ENCODE peak calls at places on chromosomes 5 and 9, in ten cellular contexts. One of them, this sample, is unnamed. For H3K36me3, the result is how much of the 10 kb centered on the place peaks cover.

GRCh38 chr9:127926961-127927456 is 3.6 kb downstream of the PIP5KL1 start:
- DNase-seq in Karpas-422: no peak
- DNase-seq in heart right ventricle: no peak
- DNase-seq in WERI-Rb-1: no peak
- DNase-seq in left ventricle myocardium inferior: no peak
- DNase-seq in mucosa of descending colon: no peak
- DNase-seq in hepatocyte: no peak
- DNase-seq in right lobe of liver: no peak
- DNase-seq in cardiac muscle cell: no peak
- DNase-seq in HCT116: no peak
- DNase-seq in this sample: no peak

GRCh38 chr5:175745212-175745611 is 87.3 kb downstream of the HRH2 start:
- DNase-seq in Karpas-422: no peak
- DNase-seq in heart right ventricle: no peak
- DNase-seq in WERI-Rb-1: no peak
- DNase-seq in left ventricle myocardium inferior: no peak
- DNase-seq in mucosa of descending colon: no peak
- DNase-seq in hepatocyte: no peak
- DNase-seq in right lobe of liver: no peak
- DNase-seq in cardiac muscle cell: no peak
- DNase-seq in HCT116: no peak
- DNase-seq in this sample: no peak

GRCh38 chr9:13786131-13786530 is 506.6 kb upstream of the MPDZ start:
- DNase-seq in Karpas-422: no peak
- DNase-seq in heart right ventricle: peak
- DNase-seq in WERI-Rb-1: no peak
- DNase-seq in left ventricle myocardium inferior: peak
- DNase-seq in mucosa of descending colon: peak
- DNase-seq in hepatocyte: no peak
- DNase-seq in right lobe of liver: no peak
- DNase-seq in cardiac muscle cell: no peak
- DNase-seq in HCT116: no peak
- DNase-seq in this sample: no peak

GRCh38 chr5:159211712-159212111 is 2.4 kb upstream of the RNF145 start:
- DNase-seq in Karpas-422: no peak
- DNase-seq in heart right ventricle: no peak
- DNase-seq in WERI-Rb-1: peak
- DNase-seq in left ventricle myocardium inferior: no peak
- DNase-seq in mucosa of descending colon: no peak
- DNase-seq in hepatocyte: no peak
- DNase-seq in right lobe of liver: no peak
- DNase-seq in cardiac muscle cell: no peak
- DNase-seq in HCT116: no peak
- DNase-seq in this sample: no peak

GRCh38 chr5:56838409-56839039 is 23.2 kb downstream of the MAP3K1 start:
- DNase-seq in Karpas-422: peak
- DNase-seq in heart right ventricle: no peak
- DNase-seq in WERI-Rb-1: no peak
- DNase-seq in left ventricle myocardium inferior: no peak
- DNase-seq in mucosa of descending colon: no peak
- DNase-seq in hepatocyte: peak
- DNase-seq in right lobe of liver: no peak
- DNase-seq in cardiac muscle cell: peak
- DNase-seq in HCT116: no peak
- DNase-seq in this sample: no peak

GRCh38 chr5:91074615-91075014 is 308.5 kb downstream of the ARRDC3 start:
- DNase-seq in Karpas-422: no peak
- DNase-seq in heart right ventricle: no peak
- DNase-seq in WERI-Rb-1: no peak
- DNase-seq in left ventricle myocardium inferior: no peak
- DNase-seq in mucosa of descending colon: no peak
- DNase-seq in hepatocyte: no peak
- DNase-seq in right lobe of liver: no peak
- DNase-seq in cardiac muscle cell: no peak
- DNase-seq in HCT116: no peak
- DNase-seq in this sample: no peak

GRCh38 chr9:110399983-110400382 is 62.3 kb upstream of the TXNDC8 start:
- DNase-seq in Karpas-422: no peak
- DNase-seq in heart right ventricle: no peak
- DNase-seq in WERI-Rb-1: no peak
- DNase-seq in left ventricle myocardium inferior: no peak
- DNase-seq in mucosa of descending colon: no peak
- DNase-seq in hepatocyte: no peak
- DNase-seq in right lobe of liver: no peak
- DNase-seq in cardiac muscle cell: no peak
- DNase-seq in HCT116: no peak
- DNase-seq in this sample: no peak

GRCh38 chr5:93649234-93649900 is 66.3 kb downstream of the NR2F1 start:
- DNase-seq in Karpas-422: no peak
- DNase-seq in heart right ventricle: no peak
- DNase-seq in WERI-Rb-1: peak
- DNase-seq in left ventricle myocardium inferior: no peak
- DNase-seq in mucosa of descending colon: no peak
- DNase-seq in hepatocyte: no peak
- DNase-seq in right lobe of liver: no peak
- DNase-seq in cardiac muscle cell: no peak
- DNase-seq in HCT116: no peak
- DNase-seq in this sample: no peak

GRCh38 chr5:158869092-158869491 is 230.6 kb downstream of the EBF1 start:
- DNase-seq in Karpas-422: no peak
- DNase-seq in heart right ventricle: no peak
- DNase-seq in WERI-Rb-1: no peak
- DNase-seq in left ventricle myocardium inferior: no peak
- DNase-seq in mucosa of descending colon: no peak
- DNase-seq in hepatocyte: no peak
- DNase-seq in right lobe of liver: no peak
- DNase-seq in cardiac muscle cell: no peak
- DNase-seq in HCT116: no peak
- DNase-seq in this sample: no peak

GRCh38 chr5:19314840-19315239 is 673.2 kb downstream of the CDH18 start:
- DNase-seq in Karpas-422: no peak
- DNase-seq in heart right ventricle: no peak
- DNase-seq in WERI-Rb-1: no peak
- DNase-seq in left ventricle myocardium inferior: no peak
- DNase-seq in mucosa of descending colon: no peak
- DNase-seq in hepatocyte: peak
- DNase-seq in right lobe of liver: no peak
- DNase-seq in cardiac muscle cell: no peak
- DNase-seq in HCT116: no peak
- DNase-seq in this sample: no peak

GRCh38 chr5:38831909-38832308 is 13.9 kb upstream of the OSMR start:
- DNase-seq in Karpas-422: peak
- DNase-seq in heart right ventricle: no peak
- DNase-seq in WERI-Rb-1: peak
- DNase-seq in left ventricle myocardium inferior: no peak
- DNase-seq in mucosa of descending colon: no peak
- DNase-seq in hepatocyte: peak
- DNase-seq in right lobe of liver: no peak
- DNase-seq in cardiac muscle cell: peak
- DNase-seq in HCT116: no peak
- DNase-seq in this sample: no peak

GRCh38 chr9:102185371-102185770 is 446.9 kb upstream of the GRIN3A start:
- DNase-seq in Karpas-422: no peak
- DNase-seq in heart right ventricle: peak
- DNase-seq in WERI-Rb-1: no peak
- DNase-seq in left ventricle myocardium inferior: no peak
- DNase-seq in mucosa of descending colon: no peak
- DNase-seq in hepatocyte: no peak
- DNase-seq in right lobe of liver: no peak
- DNase-seq in cardiac muscle cell: no peak
- DNase-seq in HCT116: no peak
- DNase-seq in this sample: peak

GRCh38 chr5:148147415-148147814 is 20.9 kb upstream of the SPINK14 start:
- DNase-seq in Karpas-422: no peak
- DNase-seq in heart right ventricle: no peak
- DNase-seq in WERI-Rb-1: no peak
- DNase-seq in left ventricle myocardium inferior: no peak
- DNase-seq in mucosa of descending colon: no peak
- DNase-seq in hepatocyte: peak
- DNase-seq in right lobe of liver: no peak
- DNase-seq in cardiac muscle cell: no peak
- DNase-seq in HCT116: no peak
- DNase-seq in this sample: no peak

GRCh38 chr5:163503106-163504090 is 2.0 kb upstream of the MAT2B start:
- DNase-seq in Karpas-422: peak
- DNase-seq in heart right ventricle: peak
- DNase-seq in WERI-Rb-1: no peak
- DNase-seq in left ventricle myocardium inferior: peak
- DNase-seq in mucosa of descending colon: peak
- DNase-seq in hepatocyte: peak
- DNase-seq in right lobe of liver: peak
- DNase-seq in cardiac muscle cell: peak
- DNase-seq in HCT116: peak
- DNase-seq in this sample: peak

GRCh38 chr9:12774861-12775367 is at the start of gene LURAP1L:
- DNase-seq in Karpas-422: no peak
- DNase-seq in heart right ventricle: peak
- DNase-seq in WERI-Rb-1: peak
- DNase-seq in left ventricle myocardium inferior: peak
- DNase-seq in mucosa of descending colon: no peak
- DNase-seq in hepatocyte: peak
- DNase-seq in right lobe of liver: peak
- DNase-seq in cardiac muscle cell: peak
- DNase-seq in HCT116: peak
- DNase-seq in this sample: no peak

GRCh38 chr5:110807174-110807573 is 68.4 kb downstream of the SLC25A46 start:
- DNase-seq in Karpas-422: no peak
- DNase-seq in heart right ventricle: peak
- DNase-seq in WERI-Rb-1: no peak
- DNase-seq in left ventricle myocardium inferior: peak
- DNase-seq in mucosa of descending colon: no peak
- DNase-seq in hepatocyte: peak
- DNase-seq in right lobe of liver: no peak
- DNase-seq in cardiac muscle cell: no peak
- DNase-seq in HCT116: no peak
- DNase-seq in this sample: no peak

DNA sequence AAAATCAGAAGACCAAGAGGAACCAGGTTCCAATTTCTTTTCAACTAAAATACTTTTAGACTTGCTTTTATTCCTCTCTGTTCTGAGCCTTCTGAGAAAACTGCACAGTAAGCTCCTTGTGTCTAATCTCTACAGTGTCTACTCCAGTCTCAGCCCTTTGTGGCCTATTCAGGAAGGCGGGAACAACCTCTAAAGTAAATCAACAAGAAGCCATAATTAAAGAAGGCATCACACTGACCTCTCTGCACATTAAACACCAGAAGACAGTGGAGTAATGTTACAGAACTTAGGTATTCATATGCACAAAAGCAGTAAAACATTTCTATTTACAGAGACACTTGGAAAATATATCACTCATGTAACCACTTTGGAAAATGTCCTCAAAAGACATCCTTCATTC is 14.9 kb downstream of the XPA start:
- DNase-seq in Karpas-422: no peak
- DNase-seq in heart right ventricle: no peak
- DNase-seq in WERI-Rb-1: no peak
- DNase-seq in left ventricle myocardium inferior: no peak
- DNase-seq in mucosa of descending colon: no peak
- DNase-seq in hepatocyte: no peak
- DNase-seq in right lobe of liver: no peak
- DNase-seq in cardiac muscle cell: no peak
- DNase-seq in HCT116: no peak
- DNase-seq in this sample: no peak
- H3K36me3 ChIP-seq in Karpas-422: under half
- H3K36me3 ChIP-seq in heart right ventricle: under half
- H3K36me3 ChIP-seq in WERI-Rb-1: half or more
- H3K36me3 ChIP-seq in left ventricle myocardium inferior: half or more
- H3K36me3 ChIP-seq in mucosa of descending colon: under half
- H3K36me3 ChIP-seq in hepatocyte: under half
- H3K36me3 ChIP-seq in right lobe of liver: under half
- H3K36me3 ChIP-seq in cardiac muscle cell: half or more
- H3K36me3 ChIP-seq in HCT116: under half
- H3K36me3 ChIP-seq in this sample: under half

GRCh38 chr9:92713528-92713927 is 43.6 kb upstream of the IPPK start:
- DNase-seq in Karpas-422: no peak
- DNase-seq in heart right ventricle: no peak
- DNase-seq in WERI-Rb-1: no peak
- DNase-seq in left ventricle myocardium inferior: no peak
- DNase-seq in mucosa of descending colon: no peak
- DNase-seq in hepatocyte: no peak
- DNase-seq in right lobe of liver: no peak
- DNase-seq in cardiac muscle cell: no peak
- DNase-seq in HCT116: no peak
- DNase-seq in this sample: no peak
- H3K36me3 ChIP-seq in Karpas-422: under half
- H3K36me3 ChIP-seq in heart right ventricle: under half
- H3K36me3 ChIP-seq in WERI-Rb-1: half or more
- H3K36me3 ChIP-seq in left ventricle myocardium inferior: half or more
- H3K36me3 ChIP-seq in mucosa of descending colon: under half
- H3K36me3 ChIP-seq in hepatocyte: under half
- H3K36me3 ChIP-seq in right lobe of liver: under half
- H3K36me3 ChIP-seq in cardiac muscle cell: under half
- H3K36me3 ChIP-seq in HCT116: under half
- H3K36me3 ChIP-seq in this sample: half or more

DNA sequence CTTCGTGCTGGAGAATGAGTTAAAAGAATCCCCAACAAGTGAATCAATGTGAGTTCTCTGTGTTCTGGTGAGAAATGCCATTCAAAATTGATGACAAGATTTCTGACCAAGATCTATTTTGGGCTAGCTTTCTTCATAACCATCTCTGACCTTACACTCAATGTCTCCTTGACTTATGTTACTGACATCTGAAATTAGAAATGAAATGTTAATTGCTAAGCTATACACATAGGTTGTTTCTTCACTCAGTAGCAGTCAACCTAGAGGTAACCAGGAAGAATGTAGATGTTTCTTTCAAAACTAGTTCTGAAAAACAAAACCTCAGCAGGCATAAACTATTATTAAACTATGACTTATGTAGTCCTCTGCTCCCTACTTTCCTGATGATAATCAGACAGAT is 2220.7 kb upstream of the C9orf72 start:
- DNase-seq in Karpas-422: no peak
- DNase-seq in heart right ventricle: no peak
- DNase-seq in WERI-Rb-1: no peak
- DNase-seq in left ventricle myocardium inferior: no peak
- DNase-seq in mucosa of descending colon: no peak
- DNase-seq in hepatocyte: no peak
- DNase-seq in right lobe of liver: no peak
- DNase-seq in cardiac muscle cell: no peak
- DNase-seq in HCT116: no peak
- DNase-seq in this sample: no peak
- H3K36me3 ChIP-seq in Karpas-422: under half
- H3K36me3 ChIP-seq in heart right ventricle: under half
- H3K36me3 ChIP-seq in WERI-Rb-1: under half
- H3K36me3 ChIP-seq in left ventricle myocardium inferior: under half
- H3K36me3 ChIP-seq in mucosa of descending colon: under half
- H3K36me3 ChIP-seq in hepatocyte: under half
- H3K36me3 ChIP-seq in right lobe of liver: under half
- H3K36me3 ChIP-seq in cardiac muscle cell: under half
- H3K36me3 ChIP-seq in HCT116: under half
- H3K36me3 ChIP-seq in this sample: under half

DNA sequence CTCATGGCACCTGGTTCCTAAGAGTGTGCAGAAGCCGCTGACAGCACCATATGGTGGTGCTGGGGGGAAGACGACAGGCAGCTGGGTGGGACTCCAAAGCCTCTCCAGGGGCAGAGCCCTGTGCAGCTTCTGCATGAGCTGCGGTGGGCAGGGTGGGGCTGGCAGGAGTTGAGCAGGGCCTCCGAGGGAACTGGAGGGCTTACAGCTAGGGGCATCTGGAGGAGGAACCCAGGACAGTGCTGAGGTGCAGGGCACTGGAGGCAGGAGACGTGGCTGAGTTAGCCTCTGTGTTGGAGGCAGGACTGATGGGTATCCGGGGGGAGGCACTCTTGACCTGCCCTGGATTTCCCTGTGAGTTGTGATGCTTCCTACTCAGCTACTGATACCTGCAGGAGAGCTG is 45.0 kb downstream of the TENT4A start:
- DNase-seq in Karpas-422: no peak
- DNase-seq in heart right ventricle: no peak
- DNase-seq in WERI-Rb-1: peak
- DNase-seq in left ventricle myocardium inferior: no peak
- DNase-seq in mucosa of descending colon: no peak
- DNase-seq in hepatocyte: no peak
- DNase-seq in right lobe of liver: no peak
- DNase-seq in cardiac muscle cell: no peak
- DNase-seq in HCT116: no peak
- DNase-seq in this sample: no peak
- H3K36me3 ChIP-seq in Karpas-422: under half
- H3K36me3 ChIP-seq in heart right ventricle: under half
- H3K36me3 ChIP-seq in WERI-Rb-1: half or more
- H3K36me3 ChIP-seq in left ventricle myocardium inferior: half or more
- H3K36me3 ChIP-seq in mucosa of descending colon: under half
- H3K36me3 ChIP-seq in hepatocyte: under half
- H3K36me3 ChIP-seq in right lobe of liver: under half
- H3K36me3 ChIP-seq in cardiac muscle cell: under half
- H3K36me3 ChIP-seq in HCT116: under half
- H3K36me3 ChIP-seq in this sample: under half

This sample was measured in pancreas.